ENCODE peak calls at places on chromosome 6, in ten cellular contexts. Y, M, D, V, R, N, U, K, Z and O are unnamed samples.
A peak's percentile ranks its signal among the peaks of the same experiment; 100 is the strongest.

GRCh38 chr6:133241088-133241900 is at the start of gene EYA4:
- DNase-seq in K (peak; percentile 59), Z (peak; percentile 44), U (peak; percentile 19), V (peak; percentile 86), N (peak; percentile 56), Y (peak; percentile 28), D (no peak), R (no peak), M (peak; percentile 85), O (peak; percentile 27)

GRCh38 chr6:12232339-12232738 is 57.8 kb upstream of the EDN1 start:
- DNase-seq in R (no peak), D (no peak), Y (no peak), Z (peak; percentile 64), M (no peak), U (no peak), V (no peak), N (no peak), K (no peak), O (no peak)

GRCh38 chr6:107154131-107154906 is 39.0 kb upstream of the BEND3 start:
- DNase-seq in M (no peak), Z (no peak), D (no peak), R (no peak), V (no peak), N (no peak), K (peak; percentile 56), Y (no peak), U (no peak), O (no peak)

GRCh38 chr6:88477411-88477810 is 311.3 kb upstream of the CNR1 start:
- DNase-seq in K (no peak), Z (peak; percentile 31), V (no peak), R (no peak), D (no peak), U (peak; percentile 8), N (no peak), Y (no peak), M (no peak), O (no peak)

GRCh38 chr6:121791396-121792315 is 356.2 kb downstream of the GJA1 start:
- DNase-seq in N (no peak), M (no peak), U (no peak), K (no peak), V (no peak), D (no peak), Y (no peak), R (no peak), Z (peak; percentile 50), O (no peak)

GRCh38 chr6:51077967-51078518 is 259.4 kb downstream of the TFAP2B start:
- DNase-seq in V (no peak), N (no peak), K (peak; percentile 4), Z (no peak), R (no peak), M (no peak), U (no peak), D (no peak), Y (no peak), O (no peak)

GRCh38 chr6:44253307-44254101 is 3.8 kb downstream of the SLC35B2 start:
- DNase-seq in M (peak; percentile 54), U (peak; percentile 26), Z (peak; percentile 58), R (no peak), N (peak; percentile 75), D (no peak), Y (peak; percentile 43), K (no peak), V (no peak), O (no peak)

GRCh38 chr6:46010270-46010669 is 5.4 kb downstream of the CLIC5 start:
- DNase-seq in D (no peak), V (no peak), U (no peak), M (no peak), K (no peak), R (no peak), Y (no peak), N (no peak), Z (no peak), O (no peak)

GRCh38 chr6:34151321-34152041 is 5.6 kb upstream of the GRM4 start:
- DNase-seq in R (no peak), Y (no peak), V (peak; percentile 58), Z (no peak), D (no peak), M (no peak), K (no peak), U (no peak), N (peak; percentile 56), O (no peak)

GRCh38 chr6:133689863-133690262 is 199.1 kb upstream of the TCF21 start:
- DNase-seq in K (no peak), V (no peak), U (no peak), Y (no peak), M (no peak), Z (no peak), N (no peak), D (no peak), R (no peak), O (no peak)

GRCh38 chr6:68054776-68055175 is 580.3 kb upstream of the ADGRB3 start:
- DNase-seq in V (no peak), M (no peak), Y (no peak), R (no peak), U (no peak), K (no peak), D (no peak), Z (no peak), N (no peak), O (no peak)

GRCh38 chr6:121516331-121516730 is 80.9 kb downstream of the GJA1 start:
- DNase-seq in V (no peak), N (no peak), R (no peak), D (no peak), U (peak; percentile 36), K (no peak), Y (no peak), M (no peak), Z (peak; percentile 20), O (no peak)

GRCh38 chr6:54335871-54336270 is 27.6 kb downstream of the TINAG start:
- DNase-seq in R (no peak), Y (no peak), Z (peak; percentile 92), M (no peak), V (no peak), U (peak; percentile 87), D (no peak), K (no peak), N (no peak), O (no peak)

GRCh38 chr6:21664263-21665081 is 70.9 kb downstream of the SOX4 start:
- DNase-seq in V (peak; percentile 86), R (no peak), M (peak; percentile 48), N (peak; percentile 73), Z (peak; percentile 60), D (peak; percentile 61), U (peak; percentile 14), Y (peak; percentile 62), K (peak; percentile 42), O (peak; percentile 36)

GRCh38 chr6:56101141-56101553 is 146.2 kb downstream of the COL21A1 start:
- DNase-seq in V (no peak), M (no peak), R (no peak), D (no peak), Y (no peak), Z (peak; percentile 93), K (no peak), N (no peak), U (peak; percentile 94), O (no peak)

GRCh38 chr6:33314943-33315752 is 1.3 kb upstream of the TAPBP start:
- DNase-seq in D (peak; percentile 63), V (peak; percentile 91), Y (peak; percentile 74), U (peak; percentile 46), N (peak; percentile 89), M (peak; percentile 75), R (no peak), K (no peak), Z (peak; percentile 50), O (peak; percentile 54)

GRCh38 chr6:82365011-82365751 is 1.6 kb downstream of the TPBG start:
- DNase-seq in D (peak; percentile 29), R (no peak), N (peak; percentile 74), U (peak; percentile 73), Y (peak; percentile 29), M (no peak), V (peak; percentile 88), Z (peak; percentile 68), K (peak; percentile 14), O (no peak)

GRCh38 chr6:119985952-119986736 is 636.6 kb upstream of the MAN1A1 start:
- DNase-seq in Z (no peak), V (no peak), R (no peak), U (peak; percentile 28), Y (no peak), M (no peak), N (peak; percentile 54), K (no peak), D (no peak), O (no peak)

GRCh38 chr6:63643862-63644261 is 8.3 kb downstream of the PHF3 start:
- DNase-seq in M (no peak), K (no peak), N (no peak), D (no peak), U (no peak), R (no peak), V (no peak), Z (peak; percentile 26), Y (no peak), O (no peak)

DNA sequence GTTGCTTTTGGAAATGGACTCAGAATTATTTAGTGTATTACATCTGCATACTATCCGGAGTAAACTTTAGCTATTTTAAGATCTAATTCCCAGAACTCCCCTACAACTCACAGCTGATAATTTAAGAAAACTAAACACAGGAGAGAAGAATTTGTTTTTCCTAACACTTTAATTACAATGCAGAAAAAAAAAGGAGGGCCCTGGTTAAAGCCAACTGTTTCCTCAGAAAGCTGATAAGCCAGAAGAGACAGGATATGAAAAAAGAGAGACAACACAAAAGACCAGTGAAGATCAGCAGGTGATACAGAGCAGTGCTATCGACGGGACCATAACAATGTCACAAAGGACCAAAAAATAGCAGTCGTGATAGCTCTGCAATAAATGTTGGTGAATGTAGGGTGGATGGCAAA is 5.8 kb downstream of the IFNGR1 start:
- DNase-seq in K (no peak), Y (no peak), N (no peak), D (no peak), M (no peak), U (no peak), V (no peak), R (no peak), Z (no peak), O (no peak)
- H3K4me1 ChIP-seq in K (peaks cover 3% of the 10 kb centered on the region), Y (peaks cover 38% of the 10 kb centered on the region), N (peaks cover 94% of the 10 kb centered on the region), D (no peaks in the 10 kb centered on the region), M (peaks cover 79% of the 10 kb centered on the region), U (peaks cover 45% of the 10 kb centered on the region), V (peaks cover 78% of the 10 kb centered on the region), R (peaks cover 24% of the 10 kb centered on the region), Z (peaks cover 53% of the 10 kb centered on the region), O (peaks cover 85% of the 10 kb centered on the region)

GRCh38 chr6:19478992-19479391 is 358.2 kb upstream of the ID4 start:
- DNase-seq in K (no peak), R (no peak), Y (peak; percentile 24), Z (peak; percentile 78), U (peak; percentile 56), V (no peak), N (no peak), D (no peak), M (no peak), O (no peak)
- H3K27ac ChIP-seq in K (no peak overlapping the region), R (no peak overlapping the region), Y (peak overlapping the region; percentile 44), Z (peak overlapping the region; percentile 16), U (no peak overlapping the region), V (no peak overlapping the region), N (no peak overlapping the region), D (peak overlapping the region; percentile 12), M (no peak overlapping the region), O (no peak overlapping the region)

GRCh38 chr6:135192256-135193174 is 11.4 kb downstream of the MYB start:
- DNase-seq in Y (no peak), V (no peak), Z (no peak), K (no peak), R (no peak), M (no peak), N (no peak), U (no peak), D (no peak), O (no peak)
- H3K4me1 ChIP-seq in Y (no peaks in the 10 kb centered on the region), V (no peaks in the 10 kb centered on the region), Z (no peaks in the 10 kb centered on the region), K (no peaks in the 10 kb centered on the region), R (no peaks in the 10 kb centered on the region), M (peaks cover 12% of the 10 kb centered on the region), N (peaks cover 36% of the 10 kb centered on the region), U (no peaks in the 10 kb centered on the region), D (no peaks in the 10 kb centered on the region), O (peaks cover 32% of the 10 kb centered on the region)

GRCh38 chr6:148343028-148343374 is 363 bp downstream of the SASH1 start:
- DNase-seq in M (peak; percentile 60), U (no peak), K (no peak), V (no peak), D (peak; percentile 30), N (peak; percentile 77), Z (no peak), R (no peak), Y (peak; percentile 48), O (peak; percentile 19)
- H3K27ac ChIP-seq in M (peak overlapping the region; percentile 69), U (peak overlapping the region; percentile 90), K (peak overlapping the region; percentile 95), V (peak overlapping the region; percentile 93), D (peak overlapping the region; percentile 88), N (peak overlapping the region; percentile 90), Z (peak overlapping the region; percentile 84), R (no peak overlapping the region), Y (no peak overlapping the region), O (peak overlapping the region; percentile 91)